ENCODE peak calls at places on chromosomes 12 and 14, in nine cellular contexts. U, B, Z, O, D, T, S, E and A are unnamed samples.

GRCh38 chr14:39217214-39217879 is 16.4 kb upstream of the MIA2 start:
- DNase-seq in U (no peak), B (no peak), Z (no peak), O (peak; percentile 36), D (no peak), T (no peak), S (no peak), E (no peak), A (no peak)

GRCh38 chr14:20657216-20658211 is 16.0 kb upstream of the OR6S1 start:
- DNase-seq in U (no peak), B (no peak), Z (no peak), O (peak; percentile 92), D (peak; percentile 22), T (no peak), S (peak; percentile 48), E (no peak), A (no peak)

GRCh38 chr12:46174919-46175318 is 93.9 kb downstream of the SLC38A1 start:
- DNase-seq in U (no peak), B (no peak), Z (no peak), O (no peak), D (no peak), T (no peak), S (no peak), E (no peak), A (no peak)

GRCh38 chr12:65720739-65721138 is 103.5 kb upstream of the HMGA2 start:
- DNase-seq in U (no peak), B (no peak), Z (no peak), O (no peak), D (no peak), T (no peak), S (no peak), E (no peak), A (no peak)

GRCh38 chr12:77891531-77892147 is 60.9 kb downstream of the NAV3 start:
- DNase-seq in U (no peak), B (no peak), Z (no peak), O (no peak), D (no peak), T (no peak), S (no peak), E (no peak), A (no peak)

GRCh38 chr14:51576899-51577298 is 74.8 kb upstream of the FRMD6 start:
- DNase-seq in U (no peak), B (no peak), Z (no peak), O (no peak), D (no peak), T (no peak), S (no peak), E (no peak), A (no peak)

GRCh38 chr14:55979096-55979495 is 139.1 kb upstream of the PELI2 start:
- DNase-seq in U (no peak), B (no peak), Z (no peak), O (no peak), D (no peak), T (no peak), S (no peak), E (no peak), A (no peak)

GRCh38 chr12:9870311-9870866 is 1.2 kb upstream of the CLEC2B start:
- DNase-seq in U (no peak), B (no peak), Z (no peak), O (no peak), D (no peak), T (no peak), S (no peak), E (no peak), A (no peak)

GRCh38 chr14:59507752-59508103 is 23.4 kb downstream of the JKAMP start:
- DNase-seq in U (no peak), B (no peak), Z (no peak), O (no peak), D (no peak), T (no peak), S (no peak), E (no peak), A (no peak)

GRCh38 chr14:59509101-59509500 is 24.8 kb downstream of the JKAMP start:
- DNase-seq in U (no peak), B (no peak), Z (no peak), O (no peak), D (no peak), T (no peak), S (no peak), E (no peak), A (no peak)

GRCh38 chr14:59510001-59510400 is 25.7 kb downstream of the JKAMP start:
- DNase-seq in U (no peak), B (no peak), Z (no peak), O (no peak), D (no peak), T (no peak), S (no peak), E (no peak), A (no peak)

GRCh38 chr14:59510957-59511356 is 26.6 kb downstream of the JKAMP start:
- DNase-seq in U (no peak), B (no peak), Z (no peak), O (no peak), D (no peak), T (no peak), S (no peak), E (no peak), A (no peak)

DNA sequence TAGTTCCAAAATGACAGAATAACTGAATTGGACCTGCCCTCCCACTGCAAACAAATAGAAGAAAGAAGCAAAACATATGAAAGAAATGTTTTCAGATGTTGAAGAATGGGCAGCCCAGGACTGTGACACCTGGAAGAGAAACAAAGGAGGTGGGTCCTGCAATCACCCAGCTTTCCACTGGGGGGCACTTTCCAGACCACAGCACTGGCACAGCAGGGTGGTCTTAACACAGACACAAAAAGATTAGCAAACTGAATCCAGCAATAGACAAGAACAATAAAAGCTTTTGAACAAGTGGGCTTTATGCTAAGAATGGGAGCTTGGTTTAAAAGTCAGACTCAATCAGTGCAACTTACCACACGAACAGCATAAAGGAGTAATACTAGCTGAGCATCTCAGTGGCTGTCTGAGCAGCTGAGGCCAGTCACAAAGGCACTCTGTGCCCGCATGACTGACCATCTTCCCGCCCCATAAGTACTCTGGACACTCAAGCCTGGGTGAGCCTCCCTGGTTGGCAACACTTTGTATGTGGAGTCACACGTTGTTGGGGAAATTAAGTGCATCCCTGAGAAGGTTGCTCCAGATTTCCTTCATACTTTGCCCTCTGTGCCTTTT is 27.7 kb downstream of the JKAMP start:
- DNase-seq in U (peak; percentile 61), B (peak; percentile 30), Z (no peak), O (peak; percentile 9), D (peak; percentile 44), T (no peak), S (peak; percentile 27), E (no peak), A (no peak)
- TF ChIP-seq CTCF in U (peak; percentile 58), B (peak; percentile 27), Z (no peak), O (peak; percentile 35), D (peak; percentile 64), T (no peak), S (peak; percentile 40), E (no peak), A (peak; percentile 79)

GRCh38 chr12:120858306-120859088 is 45.7 kb downstream of the SPPL3 start:
- DNase-seq in U (no peak), B (no peak), Z (no peak), O (no peak), D (no peak), T (no peak), S (no peak), E (no peak), A (no peak)

GRCh38 chr12:120855823-120856589 is 48.2 kb downstream of the SPPL3 start:
- DNase-seq in U (no peak), B (no peak), Z (no peak), O (no peak), D (no peak), T (no peak), S (no peak), E (no peak), A (no peak)

GRCh38 chr12:120853188-120853587 is 51.0 kb downstream of the SPPL3 start:
- DNase-seq in U (no peak), B (no peak), Z (no peak), O (no peak), D (no peak), T (no peak), S (no peak), E (no peak), A (no peak)

GRCh38 chr12:120854804-120855203 is 49.4 kb downstream of the SPPL3 start:
- DNase-seq in U (no peak), B (no peak), Z (no peak), O (no peak), D (no peak), T (no peak), S (no peak), E (no peak), A (no peak)

GRCh38 chr12:120856980-120857379 is 47.2 kb downstream of the SPPL3 start:
- DNase-seq in U (no peak), B (no peak), Z (no peak), O (no peak), D (no peak), T (no peak), S (no peak), E (no peak), A (no peak)
- TF ChIP-seq CTCF in U (peak; percentile 22), B (peak; percentile 41), Z (no peak), O (peak; percentile 25), D (no peak), T (no peak), S (peak; percentile 61), E (no peak), A (no peak)

GRCh38 chr12:26058308-26058707 is 66.5 kb downstream of the BHLHE41 start:
- DNase-seq in U (no peak), B (no peak), Z (no peak), O (peak; percentile 58), D (no peak), T (no peak), S (peak; percentile 7), E (no peak), A (no peak)
- TF ChIP-seq CTCF in U (peak; percentile 32), B (no peak), Z (no peak), O (no peak), D (no peak), T (no peak), S (peak; percentile 36), E (no peak), A (peak; percentile 27)

DNA sequence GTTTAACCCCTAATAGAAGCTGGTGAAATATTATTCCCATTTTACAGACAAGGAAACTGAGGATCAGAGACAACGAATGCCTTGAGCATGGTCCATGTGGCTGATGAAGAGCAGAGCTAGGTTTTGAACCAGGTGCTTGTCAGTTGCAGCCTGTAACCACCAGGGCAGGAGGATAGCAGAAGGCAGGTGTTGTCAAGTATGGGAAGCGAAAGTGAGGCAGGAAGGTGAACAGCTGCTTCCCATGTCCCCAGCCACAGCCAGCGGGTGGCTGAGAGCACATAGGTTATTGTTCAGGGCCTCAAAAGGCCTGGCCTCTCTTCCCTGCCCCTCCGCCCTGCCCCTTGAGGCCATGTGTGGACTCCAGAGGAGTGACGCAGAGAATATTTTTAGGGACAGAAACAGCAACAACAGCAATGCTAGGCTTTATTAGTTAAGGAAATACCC is 39.6 kb downstream of the IQSEC3 start:
- DNase-seq in U (no peak), B (peak; percentile 86), Z (no peak), O (peak; percentile 25), D (no peak), T (no peak), S (no peak), E (no peak), A (no peak)
- TF ChIP-seq CTCF in U (no peak), B (no peak), Z (no peak), O (no peak), D (peak; percentile 18), T (no peak), S (no peak), E (no peak), A (peak; percentile 49)